ENCODE peak calls at places on chromosome 5, in seven cellular contexts. One of them, this sample, is unnamed.

GRCh38 chr5:117454716-117455212 is 880.1 kb upstream of the SEMA6A start:
- DNase-seq in stimulated activated CD8-positive, alpha-beta memory T cell treated with anti-CD3 and anti-CD28 coated beads, Interleukin-15, amount 100 ng/mL, for 4 hours: no peak
- DNase-seq in GM06990: peak; percentile 35
- DNase-seq in NT2/D1: no peak
- DNase-seq in amygdala: no peak
- DNase-seq in DMS153: no peak
- DNase-seq in esophagus squamous epithelium: no peak
- DNase-seq in this sample: peak; percentile 69

GRCh38 chr5:115377468-115378217 is 81.2 kb upstream of the CCDC112 start:
- DNase-seq in amygdala: no peak
- DNase-seq in DMS153: no peak
- DNase-seq in stimulated activated CD8-positive, alpha-beta memory T cell treated with anti-CD3 and anti-CD28 coated beads, Interleukin-15, amount 100 ng/mL, for 4 hours: no peak
- DNase-seq in NT2/D1: no peak
- DNase-seq in GM06990: no peak
- DNase-seq in esophagus squamous epithelium: no peak
- DNase-seq in this sample: no peak

GRCh38 chr5:51347704-51348103 is 35.5 kb upstream of the ISL1 start:
- DNase-seq in esophagus squamous epithelium: no peak
- DNase-seq in DMS153: no peak
- DNase-seq in stimulated activated CD8-positive, alpha-beta memory T cell treated with anti-CD3 and anti-CD28 coated beads, Interleukin-15, amount 100 ng/mL, for 4 hours: no peak
- DNase-seq in GM06990: no peak
- DNase-seq in amygdala: no peak
- DNase-seq in NT2/D1: peak; percentile 20
- DNase-seq in this sample: no peak

GRCh38 chr5:54095969-54096368 is 214.4 kb downstream of the ARL15 start:
- DNase-seq in GM06990: no peak
- DNase-seq in amygdala: no peak
- DNase-seq in stimulated activated CD8-positive, alpha-beta memory T cell treated with anti-CD3 and anti-CD28 coated beads, Interleukin-15, amount 100 ng/mL, for 4 hours: no peak
- DNase-seq in esophagus squamous epithelium: no peak
- DNase-seq in DMS153: no peak
- DNase-seq in NT2/D1: no peak
- DNase-seq in this sample: no peak

GRCh38 chr5:43309657-43310056 is 3.6 kb downstream of the HMGCS1 start:
- DNase-seq in amygdala: no peak
- DNase-seq in esophagus squamous epithelium: no peak
- DNase-seq in stimulated activated CD8-positive, alpha-beta memory T cell treated with anti-CD3 and anti-CD28 coated beads, Interleukin-15, amount 100 ng/mL, for 4 hours: no peak
- DNase-seq in NT2/D1: no peak
- DNase-seq in DMS153: no peak
- DNase-seq in GM06990: no peak
- DNase-seq in this sample: no peak

GRCh38 chr5:178278358-178279023 is 45.9 kb upstream of the PHYKPL start:
- DNase-seq in esophagus squamous epithelium: no peak
- DNase-seq in amygdala: no peak
- DNase-seq in stimulated activated CD8-positive, alpha-beta memory T cell treated with anti-CD3 and anti-CD28 coated beads, Interleukin-15, amount 100 ng/mL, for 4 hours: no peak
- DNase-seq in NT2/D1: no peak
- DNase-seq in GM06990: no peak
- DNase-seq in DMS153: no peak
- DNase-seq in this sample: peak; percentile 47

GRCh38 chr5:68965926-68966325 is 127.9 kb upstream of the SLC30A5 start:
- DNase-seq in amygdala: no peak
- DNase-seq in NT2/D1: no peak
- DNase-seq in DMS153: no peak
- DNase-seq in stimulated activated CD8-positive, alpha-beta memory T cell treated with anti-CD3 and anti-CD28 coated beads, Interleukin-15, amount 100 ng/mL, for 4 hours: no peak
- DNase-seq in GM06990: no peak
- DNase-seq in esophagus squamous epithelium: no peak
- DNase-seq in this sample: no peak

GRCh38 chr5:142543951-142544753 is 141.7 kb downstream of the FGF1 start:
- DNase-seq in esophagus squamous epithelium: no peak
- DNase-seq in amygdala: no peak
- DNase-seq in DMS153: no peak
- DNase-seq in NT2/D1: no peak
- DNase-seq in GM06990: no peak
- DNase-seq in stimulated activated CD8-positive, alpha-beta memory T cell treated with anti-CD3 and anti-CD28 coated beads, Interleukin-15, amount 100 ng/mL, for 4 hours: no peak
- DNase-seq in this sample: no peak

GRCh38 chr5:142618125-142618524 is 67.8 kb downstream of the FGF1 start:
- DNase-seq in amygdala: no peak
- DNase-seq in NT2/D1: no peak
- DNase-seq in esophagus squamous epithelium: no peak
- DNase-seq in stimulated activated CD8-positive, alpha-beta memory T cell treated with anti-CD3 and anti-CD28 coated beads, Interleukin-15, amount 100 ng/mL, for 4 hours: no peak
- DNase-seq in GM06990: no peak
- DNase-seq in DMS153: no peak
- DNase-seq in this sample: no peak

GRCh38 chr5:59079622-59080620 is 497.0 kb downstream of the RAB3C start:
- DNase-seq in amygdala: no peak
- DNase-seq in stimulated activated CD8-positive, alpha-beta memory T cell treated with anti-CD3 and anti-CD28 coated beads, Interleukin-15, amount 100 ng/mL, for 4 hours: no peak
- DNase-seq in esophagus squamous epithelium: no peak
- DNase-seq in GM06990: no peak
- DNase-seq in DMS153: no peak
- DNase-seq in NT2/D1: no peak
- DNase-seq in this sample: no peak

GRCh38 chr5:74056789-74057164 is 430.8 kb downstream of the ARHGEF28 start:
- DNase-seq in GM06990: no peak
- DNase-seq in amygdala: no peak
- DNase-seq in stimulated activated CD8-positive, alpha-beta memory T cell treated with anti-CD3 and anti-CD28 coated beads, Interleukin-15, amount 100 ng/mL, for 4 hours: no peak
- DNase-seq in NT2/D1: no peak
- DNase-seq in DMS153: no peak
- DNase-seq in esophagus squamous epithelium: no peak
- DNase-seq in this sample: no peak

GRCh38 chr5:18527017-18527416 is 892.8 kb downstream of the TAF11L14 start:
- DNase-seq in DMS153: no peak
- DNase-seq in stimulated activated CD8-positive, alpha-beta memory T cell treated with anti-CD3 and anti-CD28 coated beads, Interleukin-15, amount 100 ng/mL, for 4 hours: no peak
- DNase-seq in amygdala: no peak
- DNase-seq in esophagus squamous epithelium: no peak
- DNase-seq in GM06990: no peak
- DNase-seq in NT2/D1: no peak
- DNase-seq in this sample: no peak

GRCh38 chr5:123090641-123091257 is 1.7 kb downstream of the PRDM6 start:
- DNase-seq in DMS153: no peak
- DNase-seq in NT2/D1: no peak
- DNase-seq in GM06990: no peak
- DNase-seq in stimulated activated CD8-positive, alpha-beta memory T cell treated with anti-CD3 and anti-CD28 coated beads, Interleukin-15, amount 100 ng/mL, for 4 hours: no peak
- DNase-seq in esophagus squamous epithelium: no peak
- DNase-seq in amygdala: no peak
- DNase-seq in this sample: no peak

GRCh38 chr5:177546262-177546741 is 8.1 kb downstream of the FAM193B start:
- DNase-seq in amygdala: peak; percentile 69
- DNase-seq in stimulated activated CD8-positive, alpha-beta memory T cell treated with anti-CD3 and anti-CD28 coated beads, Interleukin-15, amount 100 ng/mL, for 4 hours: no peak
- DNase-seq in NT2/D1: peak; percentile 52
- DNase-seq in DMS153: no peak
- DNase-seq in esophagus squamous epithelium: no peak
- DNase-seq in GM06990: no peak
- DNase-seq in this sample: peak; percentile 69

GRCh38 chr5:67063791-67064190 is 132.8 kb downstream of the CD180 start:
- DNase-seq in esophagus squamous epithelium: no peak
- DNase-seq in stimulated activated CD8-positive, alpha-beta memory T cell treated with anti-CD3 and anti-CD28 coated beads, Interleukin-15, amount 100 ng/mL, for 4 hours: no peak
- DNase-seq in GM06990: no peak
- DNase-seq in amygdala: no peak
- DNase-seq in NT2/D1: no peak
- DNase-seq in DMS153: no peak
- DNase-seq in this sample: no peak

GRCh38 chr5:76403713-76403962 is 553 bp downstream of the IQGAP2 start:
- DNase-seq in stimulated activated CD8-positive, alpha-beta memory T cell treated with anti-CD3 and anti-CD28 coated beads, Interleukin-15, amount 100 ng/mL, for 4 hours: peak; percentile 4
- DNase-seq in NT2/D1: no peak
- DNase-seq in amygdala: no peak
- DNase-seq in esophagus squamous epithelium: no peak
- DNase-seq in DMS153: no peak
- DNase-seq in GM06990: peak; percentile 74
- DNase-seq in this sample: no peak

GRCh38 chr5:115888027-115888426 is 46.3 kb downstream of the AP3S1 start:
- DNase-seq in amygdala: no peak
- DNase-seq in NT2/D1: no peak
- DNase-seq in GM06990: no peak
- DNase-seq in DMS153: no peak
- DNase-seq in stimulated activated CD8-positive, alpha-beta memory T cell treated with anti-CD3 and anti-CD28 coated beads, Interleukin-15, amount 100 ng/mL, for 4 hours: no peak
- DNase-seq in esophagus squamous epithelium: no peak
- DNase-seq in this sample: no peak

GRCh38 chr5:128015978-128016377 is 67.6 kb upstream of the SLC12A2 start:
- DNase-seq in DMS153: no peak
- DNase-seq in esophagus squamous epithelium: no peak
- DNase-seq in GM06990: no peak
- DNase-seq in amygdala: no peak
- DNase-seq in NT2/D1: no peak
- DNase-seq in stimulated activated CD8-positive, alpha-beta memory T cell treated with anti-CD3 and anti-CD28 coated beads, Interleukin-15, amount 100 ng/mL, for 4 hours: no peak
- DNase-seq in this sample: no peak

GRCh38 chr5:9015250-9015936 is 530.5 kb downstream of the SEMA5A start:
- DNase-seq in stimulated activated CD8-positive, alpha-beta memory T cell treated with anti-CD3 and anti-CD28 coated beads, Interleukin-15, amount 100 ng/mL, for 4 hours: no peak
- DNase-seq in GM06990: no peak
- DNase-seq in DMS153: no peak
- DNase-seq in NT2/D1: no peak
- DNase-seq in amygdala: no peak
- DNase-seq in esophagus squamous epithelium: no peak
- DNase-seq in this sample: no peak

This sample was measured in aorta.